ENCODE peak calls at places on chromosomes 5 and 9, in four cellular contexts. Q is HepG2, F is lower leg skin, J is heart left ventricle. T is an unnamed sample.

GRCh38 chr9:136244116-136244775 is 1.4 kb downstream of the QSOX2 start:
- DNase-seq in Q (peak), F (no peak), J (no peak), T (no peak)

GRCh38 chr9:89952401-89952800 is 347.6 kb downstream of the GADD45G start:
- DNase-seq in Q (no peak), F (no peak), J (no peak), T (peak)

GRCh38 chr5:126348855-126349635 is 74.2 kb upstream of the GRAMD2B start:
- DNase-seq in Q (no peak), F (no peak), J (no peak), T (no peak)

GRCh38 chr5:178624626-178625546 is 2.0 kb downstream of the CLK4 start:
- DNase-seq in Q (no peak), F (no peak), J (no peak), T (peak)

GRCh38 chr9:133003671-133004090 is 25.2 kb downstream of the GFI1B start:
- DNase-seq in Q (no peak), F (no peak), J (no peak), T (no peak)

GRCh38 chr9:110543631-110544051 is 35.9 kb downstream of the SVEP1 start:
- DNase-seq in Q (no peak), F (no peak), J (no peak), T (peak)

GRCh38 chr5:66113160-66113559 is 30.9 kb upstream of the SREK1 start:
- DNase-seq in Q (peak), F (no peak), J (no peak), T (peak)

GRCh38 chr5:31036407-31036806 is 157.1 kb upstream of the CDH6 start:
- DNase-seq in Q (no peak), F (no peak), J (no peak), T (no peak)

GRCh38 chr9:4986291-4986690 is 1.2 kb downstream of the JAK2 start:
- DNase-seq in Q (no peak), F (no peak), J (no peak), T (peak)

GRCh38 chr5:126461838-126462237 is 38.6 kb downstream of the GRAMD2B start:
- DNase-seq in Q (no peak), F (no peak), J (no peak), T (no peak)

GRCh38 chr9:86202338-86202882 is 57.0 kb downstream of the C9orf153 start:
- DNase-seq in Q (peak), F (no peak), J (no peak), T (peak)

GRCh38 chr5:122874179-122874875 is 28.9 kb downstream of the SNX24 start:
- DNase-seq in Q (no peak), F (no peak), J (no peak), T (peak)

GRCh38 chr9:1721219-1721618 is 293.9 kb upstream of the SMARCA2 start:
- DNase-seq in Q (no peak), F (no peak), J (no peak), T (no peak)

GRCh38 chr9:107827304-107827703 is 337.7 kb upstream of the KLF4 start:
- DNase-seq in Q (no peak), F (no peak), J (no peak), T (no peak)

GRCh38 chr9:98373622-98374021 is 118.2 kb upstream of the TBC1D2 start:
- DNase-seq in Q (no peak), F (no peak), J (no peak), T (peak)

GRCh38 chr5:60844429-60844890 is 391 bp upstream of the ELOVL7 start:
- DNase-seq in Q (peak), F (no peak), J (no peak), T (peak)

GRCh38 chr9:35645736-35646582 is 4.8 kb downstream of the SIT1 start:
- DNase-seq in Q (peak), F (no peak), J (no peak), T (no peak)

GRCh38 chr5:1335540-1336095 is 9.3 kb downstream of the CLPTM1L start:
- DNase-seq in Q (no peak), F (no peak), J (no peak), T (no peak)

GRCh38 chr5:40797273-40798011 is 732 bp downstream of the PRKAA1 start:
- DNase-seq in Q (no peak), F (peak), J (peak), T (peak)

GRCh38 chr9:92612816-92613215 is 57.1 kb downstream of the IPPK start:
- DNase-seq in Q (no peak), F (no peak), J (no peak), T (no peak)

GRCh38 chr9:106745457-106745856 is 117.5 kb upstream of the ZNF462 start:
- DNase-seq in Q (no peak), F (no peak), J (no peak), T (peak)

GRCh38 chr9:13898957-13899356 is 415.0 kb downstream of the NFIB start:
- DNase-seq in Q (no peak), F (no peak), J (no peak), T (no peak)

GRCh38 chr9:78023003-78023741 is 8.4 kb downstream of the GNAQ start:
- DNase-seq in Q (peak), F (no peak), J (no peak), T (peak)
- H3K4me3 ChIP-seq in Q (no peak), F (no peak), J (no peak), T (no peak)

GRCh38 chr9:113503131-113503541 is 39.6 kb downstream of the RGS3 start:
- DNase-seq in Q (no peak), F (no peak), J (no peak), T (no peak)

GRCh38 chr9:113501821-113502220 is 38.3 kb downstream of the RGS3 start:
- DNase-seq in Q (no peak), F (no peak), J (no peak), T (no peak)

GRCh38 chr9:113504725-113505590 is 41.4 kb downstream of the RGS3 start:
- DNase-seq in Q (peak), F (no peak), J (no peak), T (peak)

GRCh38 chr9:113502427-113503008 is 39.0 kb downstream of the RGS3 start:
- DNase-seq in Q (no peak), F (no peak), J (no peak), T (no peak)

DNA sequence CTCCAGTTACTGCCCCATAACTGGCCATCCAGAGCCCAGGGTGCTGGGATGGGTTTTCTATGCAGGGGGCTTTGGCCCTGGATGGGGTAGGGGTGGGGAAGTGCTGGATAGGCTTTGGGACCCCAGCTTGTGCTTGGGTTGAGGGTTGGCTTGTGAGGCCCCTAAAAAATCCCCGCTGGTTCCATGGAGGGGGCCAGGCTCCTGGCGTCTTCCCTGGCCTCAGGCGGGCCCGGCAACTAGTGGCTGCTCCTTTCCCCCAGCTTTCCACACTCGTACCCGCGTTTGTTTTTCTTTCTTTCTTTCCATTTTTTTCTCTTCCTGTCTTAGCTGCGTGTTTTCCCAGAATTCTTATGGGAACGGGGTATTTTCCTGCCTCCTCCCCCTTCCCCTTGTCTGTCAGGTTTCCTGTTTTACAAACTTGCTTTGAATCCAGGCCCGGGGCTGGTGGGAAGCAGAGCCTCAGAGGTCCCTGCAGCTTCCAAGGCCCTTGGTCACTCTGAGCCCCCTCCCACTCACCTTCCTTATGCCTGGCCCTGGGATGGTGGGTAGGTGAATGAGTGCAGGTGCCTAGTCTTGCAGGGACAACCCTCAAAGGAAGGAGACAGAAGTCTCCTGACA is 40.2 kb downstream of the RGS3 start:
- DNase-seq in Q (no peak), F (no peak), J (no peak), T (no peak)
- H3K4me3 ChIP-seq in Q (no peak), F (no peak), J (peak), T (no peak)

GRCh38 chr9:79975471-79976316 is 403.9 kb downstream of the TLE4 start:
- DNase-seq in Q (no peak), F (no peak), J (no peak), T (no peak)
- H3K4me3 ChIP-seq in Q (no peak), F (no peak), J (no peak), T (no peak)

GRCh38 chr9:128324401-128324800 is 1.8 kb downstream of the COQ4 start:
- DNase-seq in Q (no peak), F (no peak), J (no peak), T (no peak)

GRCh38 chr9:128322342-128323191 is at the start of the genes COQ4 and TRUB2:
- DNase-seq in Q (peak), F (peak), J (peak), T (peak)

GRCh38 chr9:128325629-128326028 is 3.0 kb downstream of the COQ4 start:
- DNase-seq in Q (no peak), F (no peak), J (no peak), T (no peak)

GRCh38 chr9:128323192-128323730 is 622 bp downstream of the COQ4 start:
- DNase-seq in Q (no peak), F (no peak), J (no peak), T (peak)

GRCh38 chr9:128323786-128324185 is 1.1 kb downstream of the COQ4 start:
- DNase-seq in Q (no peak), F (no peak), J (no peak), T (no peak)
- H3K4me3 ChIP-seq in Q (peak), F (no peak), J (no peak), T (peak)

DNA sequence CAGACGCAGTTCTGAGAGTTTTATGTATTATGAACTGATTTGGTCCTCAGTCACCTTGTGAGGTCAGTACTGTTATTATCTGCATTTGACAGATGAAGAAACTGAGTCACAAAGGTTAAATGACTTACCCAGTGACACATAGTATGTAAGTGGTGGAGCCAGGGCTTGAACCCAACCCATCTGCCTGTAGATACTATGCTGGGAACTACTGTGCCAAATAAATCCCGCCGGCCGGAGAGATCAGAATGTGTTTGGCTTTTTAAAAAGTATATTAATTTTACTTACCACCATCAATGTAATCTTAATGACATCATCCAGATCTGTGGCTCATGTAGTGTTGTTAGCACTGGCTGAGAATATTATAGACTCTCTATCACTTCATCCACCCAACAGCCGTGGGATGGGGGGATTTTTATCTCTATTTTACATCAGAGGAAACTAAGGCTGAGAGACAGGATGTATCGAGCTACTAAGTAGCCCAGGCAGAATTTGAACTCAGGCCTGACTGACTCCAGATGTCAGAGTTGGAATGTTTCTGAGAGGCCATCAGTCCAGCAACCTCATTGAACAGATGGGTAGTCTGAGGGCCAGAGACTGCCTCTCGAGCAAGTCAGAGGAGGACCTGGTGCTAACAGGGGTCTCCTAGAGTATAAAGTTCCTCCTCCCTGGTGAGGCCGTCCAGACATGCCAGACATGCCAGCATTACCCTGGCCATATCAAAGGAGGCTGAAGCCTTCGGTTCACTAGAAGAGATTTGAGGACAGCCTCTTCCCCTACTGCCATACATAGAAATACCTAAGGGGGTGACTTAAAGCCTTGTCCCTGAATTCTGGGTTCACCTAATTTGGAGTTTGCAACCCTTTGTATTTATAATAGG is 81.0 kb downstream of the ZNF618 start:
- DNase-seq in Q (no peak), F (no peak), J (no peak), T (peak)
- H3K4me3 ChIP-seq in Q (no peak), F (no peak), J (no peak), T (no peak)

DNA sequence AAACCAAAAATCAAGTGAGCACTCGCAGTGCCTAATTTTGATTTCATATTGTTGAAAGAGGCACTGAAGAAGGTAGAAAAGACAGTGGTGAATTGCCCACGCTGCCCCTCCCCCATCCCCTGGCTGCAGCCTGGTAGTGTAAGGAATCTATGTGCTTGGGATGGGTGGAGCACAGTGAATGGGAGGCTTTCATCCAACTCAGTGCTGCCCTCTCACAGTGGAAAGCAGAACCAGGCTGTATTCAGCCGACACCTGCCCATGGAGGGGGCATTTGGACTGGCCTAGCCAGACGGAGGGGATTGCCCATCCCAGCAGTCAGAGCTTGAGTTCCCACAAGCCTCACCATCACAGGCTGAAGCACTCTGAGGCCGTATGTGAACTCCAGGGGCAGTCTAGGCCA is 800.4 kb upstream of the DMAC1 start:
- DNase-seq in Q (no peak), F (no peak), J (no peak), T (no peak)
- H3K4me3 ChIP-seq in Q (no peak), F (no peak), J (no peak), T (no peak)

DNA sequence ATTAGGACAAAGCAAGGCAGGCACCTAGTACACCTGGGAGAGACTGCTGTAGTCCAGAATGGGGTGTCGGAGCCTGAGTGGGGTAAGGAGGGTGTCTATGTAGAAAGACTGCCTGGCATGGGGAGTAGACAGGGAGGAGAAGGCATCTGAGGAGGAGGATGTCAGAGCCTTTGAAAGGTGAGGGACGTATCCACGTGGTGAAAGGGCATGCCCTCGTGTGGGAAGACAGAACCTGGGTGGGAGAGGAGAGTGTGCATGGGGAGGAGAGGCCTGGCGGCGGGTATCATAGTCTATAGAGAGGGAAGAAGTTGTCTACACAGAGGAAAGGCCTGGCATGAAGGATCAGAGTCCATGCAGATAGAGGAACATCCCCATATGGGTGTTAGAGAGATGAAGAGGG is 91.8 kb downstream of the NDFIP1 start:
- DNase-seq in Q (no peak), F (no peak), J (no peak), T (no peak)
- H3K4me3 ChIP-seq in Q (no peak), F (no peak), J (no peak), T (no peak)

DNA sequence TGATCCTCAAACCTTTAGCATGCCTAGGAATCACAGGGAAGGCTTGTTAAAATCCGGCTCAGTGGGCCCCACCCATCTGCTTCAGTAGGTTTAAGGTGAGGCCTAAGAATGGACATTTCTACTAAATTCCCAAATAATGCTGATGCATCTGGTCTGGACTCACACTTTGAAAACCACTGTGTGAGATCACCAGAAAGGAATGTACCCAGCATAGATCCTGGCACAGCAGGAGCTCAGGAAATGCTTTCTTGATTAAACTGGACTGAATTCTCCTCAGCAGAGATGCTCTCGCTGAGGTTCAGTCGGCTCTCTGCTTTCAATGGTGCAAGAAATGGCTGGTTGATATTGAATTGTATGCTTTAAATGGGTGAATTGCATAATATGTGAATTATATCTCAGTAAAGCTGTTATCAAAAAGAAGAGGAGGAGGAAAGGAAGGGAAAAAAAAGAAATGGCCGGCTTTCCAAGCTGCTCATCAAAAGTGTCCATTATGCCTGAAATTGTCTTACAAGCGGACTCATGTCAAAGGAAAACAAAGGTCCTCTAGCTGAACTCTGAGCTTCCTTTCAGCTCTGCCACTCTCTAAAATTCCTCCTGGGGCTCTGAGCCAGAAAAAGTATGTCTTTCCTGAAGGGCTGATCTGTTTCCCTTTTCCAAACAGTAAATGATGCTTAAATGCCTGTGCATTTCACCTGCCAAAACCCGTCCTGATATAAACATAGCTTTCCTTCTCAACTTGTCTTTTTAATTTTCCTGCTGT is 77.6 kb upstream of the SAP30L start:
- DNase-seq in Q (peak), F (peak), J (no peak), T (peak)
- H3K4me3 ChIP-seq in Q (no peak), F (no peak), J (no peak), T (no peak)

GRCh38 chr9:126222835-126223431 is 103.7 kb upstream of the MVB12B start:
- DNase-seq in Q (no peak), F (no peak), J (no peak), T (no peak)
- H3K4me3 ChIP-seq in Q (no peak), F (no peak), J (no peak), T (no peak)